ENCODE peak calls at places on chromosomes 11 and 22, in six cellular contexts. Y, P, W, S, L and H are unnamed samples. For H3K4me1, the result is how much of the 10 kb centered on the place peaks cover.

GRCh38 chr11:124900464-124900863 is 2.8 kb upstream of the ROBO4 start:
- DNase-seq in Y (peak), P (no peak), W (no peak), S (no peak), L (no peak), H (peak)

GRCh38 chr11:6705905-6706535 is 22.9 kb upstream of the MRPL17 start:
- DNase-seq in Y (peak), P (no peak), W (peak), S (no peak), L (peak), H (peak)

GRCh38 chr11:122853971-122854446 is 15.7 kb downstream of the CRTAM start:
- DNase-seq in Y (peak), P (no peak), W (peak), S (peak), L (peak), H (no peak)

GRCh38 chr11:91802475-91802874 is 422.1 kb upstream of the FAT3 start:
- DNase-seq in Y (no peak), P (no peak), W (no peak), S (no peak), L (no peak), H (no peak)

GRCh38 chr11:15471709-15472404 is 357.1 kb downstream of the INSC start:
- DNase-seq in Y (no peak), P (no peak), W (no peak), S (no peak), L (no peak), H (no peak)

GRCh38 chr11:60761436-60762190 is 4.9 kb downstream of the MS4A15 start:
- DNase-seq in Y (no peak), P (no peak), W (no peak), S (no peak), L (no peak), H (no peak)

GRCh38 chr11:119999220-119999619 is 138.7 kb downstream of the TRIM29 start:
- DNase-seq in Y (peak), P (no peak), W (no peak), S (no peak), L (no peak), H (no peak)

GRCh38 chr11:85884581-85885021 is 29.4 kb downstream of the CCDC83 start:
- DNase-seq in Y (no peak), P (no peak), W (no peak), S (no peak), L (no peak), H (no peak)

GRCh38 chr11:17012179-17012578 is 2.0 kb downstream of the PLEKHA7 start:
- DNase-seq in Y (no peak), P (no peak), W (no peak), S (no peak), L (no peak), H (no peak)

GRCh38 chr11:33827206-33827605 is 52.9 kb upstream of the FBXO3 start:
- DNase-seq in Y (no peak), P (no peak), W (no peak), S (no peak), L (no peak), H (no peak)

GRCh38 chr11:6200975-6201374 is 2.0 kb downstream of the OR52W1 start:
- DNase-seq in Y (no peak), P (peak), W (no peak), S (peak), L (no peak), H (peak)

GRCh38 chr11:35678975-35679374 is 16.4 kb downstream of the TRIM44 start:
- DNase-seq in Y (no peak), P (no peak), W (no peak), S (no peak), L (no peak), H (no peak)

GRCh38 chr11:1291295-1292017 is 18.0 kb downstream of the TOLLIP start:
- DNase-seq in Y (no peak), P (no peak), W (no peak), S (no peak), L (no peak), H (peak)

GRCh38 chr11:60164550-60165075 is 18.3 kb downstream of the MS4A6A start:
- DNase-seq in Y (no peak), P (no peak), W (no peak), S (no peak), L (no peak), H (no peak)

GRCh38 chr11:73288873-73289707 is 17.0 kb downstream of the P2RY6 start:
- DNase-seq in Y (peak), P (peak), W (peak), S (peak), L (peak), H (peak)

GRCh38 chr11:113377606-113378005 is 10.0 kb upstream of the ANKK1 start:
- DNase-seq in Y (no peak), P (no peak), W (no peak), S (no peak), L (no peak), H (no peak)

GRCh38 chr11:66172146-66172545 is 96.3 kb upstream of the RAB1B start:
- DNase-seq in Y (peak), P (no peak), W (peak), S (no peak), L (no peak), H (no peak)

GRCh38 chr22:29074276-29074625 is 1.4 kb downstream of the KREMEN1 start:
- DNase-seq in Y (no peak), P (no peak), W (no peak), S (no peak), L (peak), H (no peak)

GRCh38 chr22:20424937-20425587 is 12.6 kb downstream of the SCARF2 start:
- DNase-seq in Y (peak), P (no peak), W (peak), S (no peak), L (peak), H (peak)

GRCh38 chr11:85772700-85773099 is 38.2 kb downstream of the SYTL2 start:
- DNase-seq in Y (no peak), P (no peak), W (no peak), S (no peak), L (no peak), H (no peak)

GRCh38 chr11:14141676-14142075 is 179.2 kb downstream of the SPON1 start:
- DNase-seq in Y (no peak), P (no peak), W (no peak), S (no peak), L (no peak), H (no peak)

GRCh38 chr11:87422566-87422965 is 384.8 kb downstream of the TMEM135 start:
- DNase-seq in Y (no peak), P (no peak), W (no peak), S (no peak), L (no peak), H (no peak)

GRCh38 chr11:46247664-46248063 is 29.8 kb upstream of the CREB3L1 start:
- DNase-seq in Y (peak), P (no peak), W (peak), S (no peak), L (peak), H (no peak)

GRCh38 chr11:132115454-132115853 is 745.0 kb downstream of the NTM start:
- DNase-seq in Y (no peak), P (no peak), W (no peak), S (no peak), L (no peak), H (no peak)

GRCh38 chr11:71518506-71519471 is 8.3 kb upstream of the KRTAP5-7 start:
- DNase-seq in Y (no peak), P (no peak), W (no peak), S (no peak), L (no peak), H (no peak)

GRCh38 chr11:113373306-113373705 is 14.3 kb upstream of the ANKK1 start:
- DNase-seq in Y (no peak), P (no peak), W (no peak), S (no peak), L (no peak), H (no peak)

GRCh38 chr11:94521684-94522083 is 9.4 kb downstream of the C11orf97 start:
- DNase-seq in Y (no peak), P (no peak), W (no peak), S (no peak), L (no peak), H (no peak)

GRCh38 chr22:48320671-48321515 is 1506.8 kb downstream of the BRD1 start:
- DNase-seq in Y (no peak), P (no peak), W (no peak), S (no peak), L (no peak), H (no peak)

GRCh38 chr11:78798567-78799170 is 224.0 kb upstream of the NARS2 start:
- DNase-seq in Y (peak), P (peak), W (peak), S (peak), L (peak), H (peak)

GRCh38 chr11:119373059-119373875 is 8.2 kb downstream of the USP2 start:
- DNase-seq in Y (no peak), P (no peak), W (no peak), S (no peak), L (no peak), H (peak)

GRCh38 chr11:76615950-76616349 is 54.6 kb downstream of the LRRC32 start:
- DNase-seq in Y (no peak), P (peak), W (no peak), S (peak), L (peak), H (peak)

GRCh38 chr11:35029979-35030378 is 109.0 kb upstream of the CD44 start:
- DNase-seq in Y (peak), P (no peak), W (no peak), S (no peak), L (no peak), H (no peak)

GRCh38 chr11:94705419-94705818 is 62.7 kb upstream of the AMOTL1 start:
- DNase-seq in Y (no peak), P (peak), W (no peak), S (no peak), L (no peak), H (no peak)

GRCh38 chr22:46471901-46472721 is 65.3 kb downstream of the CELSR1 start:
- DNase-seq in Y (peak), P (no peak), W (peak), S (no peak), L (no peak), H (no peak)

GRCh38 chr11:129148487-129148886 is 43.6 kb downstream of the ARHGAP32 start:
- DNase-seq in Y (peak), P (no peak), W (no peak), S (no peak), L (no peak), H (no peak)

GRCh38 chr22:24444251-24444650 is 16.9 kb downstream of the ADORA2A start:
- DNase-seq in Y (no peak), P (no peak), W (no peak), S (no peak), L (no peak), H (peak)

GRCh38 chr11:116710762-116711161 is 62.0 kb downstream of the BUD13 start:
- DNase-seq in Y (no peak), P (no peak), W (no peak), S (no peak), L (no peak), H (no peak)

GRCh38 chr11:24068197-24068596 is 428.7 kb upstream of the LUZP2 start:
- DNase-seq in Y (no peak), P (no peak), W (no peak), S (no peak), L (no peak), H (no peak)

GRCh38 chr11:134226806-134227325 is 2.4 kb downstream of the VPS26B start:
- DNase-seq in Y (no peak), P (no peak), W (no peak), S (no peak), L (no peak), H (no peak)

GRCh38 chr11:117818036-117818858 is 6.3 kb downstream of the FXYD2 start:
- DNase-seq in Y (peak), P (no peak), W (no peak), S (no peak), L (no peak), H (no peak)

GRCh38 chr11:117817213-117818035 is 7.1 kb downstream of the FXYD2 start:
- DNase-seq in Y (peak), P (peak), W (peak), S (peak), L (peak), H (peak)

GRCh38 chr11:117815262-117815803 is 9.2 kb downstream of the FXYD2 start:
- DNase-seq in Y (no peak), P (peak), W (no peak), S (no peak), L (no peak), H (no peak)

GRCh38 chr11:117816151-117816741 is 8.3 kb downstream of the FXYD2 start:
- DNase-seq in Y (peak), P (peak), W (peak), S (peak), L (no peak), H (no peak)

DNA sequence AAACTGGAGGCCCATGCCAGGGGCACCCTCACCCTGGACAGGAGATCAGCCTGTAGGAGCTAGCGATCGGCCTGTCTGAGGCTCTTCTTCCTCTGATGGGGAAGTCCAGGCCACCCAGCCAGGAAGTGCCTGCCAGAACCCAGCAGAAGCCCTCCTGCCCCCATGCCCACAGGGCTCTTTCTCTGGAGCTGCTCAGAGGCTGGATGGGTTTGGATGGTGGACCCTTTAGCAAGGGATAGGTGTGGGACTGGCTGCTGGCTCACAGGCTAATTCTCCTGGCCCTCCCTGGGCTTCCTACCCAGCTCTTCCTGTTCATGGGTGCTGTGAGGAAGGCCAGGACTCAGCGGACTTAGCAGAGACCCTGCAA is 7.7 kb downstream of the FXYD2 start:
- DNase-seq in Y (no peak), P (no peak), W (no peak), S (no peak), L (no peak), H (no peak)
- H3K4me3 ChIP-seq in Y (no peak), P (peak), W (no peak), S (no peak), L (no peak), H (no peak)

DNA sequence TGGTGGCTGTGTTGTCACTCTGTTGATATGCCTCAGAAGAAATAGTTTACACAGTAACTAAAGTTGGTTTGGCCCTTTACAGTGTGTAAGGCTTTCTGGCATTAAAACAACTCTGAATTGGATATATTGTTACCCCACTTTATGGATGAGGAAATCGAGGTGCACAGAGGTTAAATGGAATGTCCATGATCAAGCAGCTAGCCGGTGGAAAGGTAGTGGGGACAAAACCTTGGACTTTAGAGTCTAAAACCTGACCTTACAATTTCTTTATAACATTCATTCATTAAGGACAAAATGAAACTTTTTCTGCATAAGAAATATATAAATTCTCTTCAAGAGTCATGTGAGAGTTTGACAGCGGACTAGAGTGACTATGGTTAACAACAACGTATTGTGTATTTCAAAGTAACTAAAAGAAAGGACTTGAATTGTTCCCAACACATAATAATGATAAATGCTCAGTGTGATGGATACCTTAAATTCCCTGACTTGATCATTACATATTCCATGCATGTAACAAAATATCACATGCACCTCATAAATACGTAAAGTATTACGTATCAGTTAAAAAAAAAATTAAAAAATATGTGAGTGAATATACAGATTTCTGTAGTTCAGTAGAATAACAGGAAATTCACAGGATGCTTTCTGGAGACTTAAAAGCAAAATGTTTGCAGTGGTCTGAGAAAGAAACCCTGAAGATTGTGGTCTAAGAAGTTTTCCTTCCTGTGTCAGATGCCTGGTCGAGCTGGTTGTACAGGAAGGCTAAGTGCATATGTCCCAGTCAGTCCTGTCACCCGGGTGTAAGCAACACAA is 51.0 kb downstream of the TEAD1 start:
- DNase-seq in Y (no peak), P (no peak), W (no peak), S (no peak), L (no peak), H (no peak)
- H3K4me1 ChIP-seq in Y (half or more), P (half or more), W (half or more), S (under half), L (under half), H (under half)

DNA sequence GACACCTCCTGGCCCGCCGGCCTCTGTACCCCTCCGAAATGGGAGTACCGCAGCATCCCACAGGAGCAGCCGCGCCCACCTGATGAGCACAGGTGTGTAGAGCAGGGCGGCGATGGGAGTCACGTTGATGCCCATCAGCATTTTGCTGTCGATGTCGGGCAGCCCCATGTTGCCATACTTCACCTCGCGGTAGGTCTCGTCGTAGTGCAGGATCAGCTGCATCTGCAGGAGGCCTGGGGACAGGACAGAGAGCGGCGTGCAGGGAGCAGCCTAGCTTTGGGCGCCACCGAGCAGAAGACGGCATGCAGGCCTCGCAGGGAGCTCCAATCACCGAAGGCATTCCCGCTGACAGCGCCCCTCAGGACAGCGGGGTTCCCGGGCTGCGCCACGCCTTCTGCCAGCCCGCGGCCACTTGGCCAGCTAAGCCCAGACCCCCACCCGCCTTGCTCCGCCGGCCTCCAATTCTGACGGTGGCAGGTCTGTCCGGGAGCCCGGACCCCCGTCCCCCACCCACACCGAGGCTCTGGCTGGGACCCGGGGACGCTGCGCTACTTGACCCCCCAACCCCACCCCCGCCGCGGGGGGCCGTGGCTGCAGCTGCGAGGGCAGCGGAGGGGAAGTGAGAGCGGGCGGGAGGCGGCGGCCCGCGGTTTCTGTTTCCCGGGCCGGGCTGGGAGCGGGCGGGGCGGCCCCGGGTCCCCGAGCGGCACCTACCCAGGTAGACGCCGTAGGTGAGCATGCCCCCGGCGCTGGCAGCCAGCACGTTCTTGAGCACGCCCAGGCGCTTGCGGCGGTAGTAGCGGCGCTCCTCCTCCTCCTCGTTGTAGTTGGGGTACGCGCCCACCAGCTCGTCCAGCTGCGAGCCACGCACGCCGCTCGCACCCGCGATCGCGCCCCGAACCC is 703 bp downstream of the UNC93B1 start:
- DNase-seq in Y (peak), P (peak), W (peak), S (no peak), L (peak), H (no peak)
- H3K4me3 ChIP-seq in Y (peak), P (peak), W (peak), S (peak), L (peak), H (peak)

DNA sequence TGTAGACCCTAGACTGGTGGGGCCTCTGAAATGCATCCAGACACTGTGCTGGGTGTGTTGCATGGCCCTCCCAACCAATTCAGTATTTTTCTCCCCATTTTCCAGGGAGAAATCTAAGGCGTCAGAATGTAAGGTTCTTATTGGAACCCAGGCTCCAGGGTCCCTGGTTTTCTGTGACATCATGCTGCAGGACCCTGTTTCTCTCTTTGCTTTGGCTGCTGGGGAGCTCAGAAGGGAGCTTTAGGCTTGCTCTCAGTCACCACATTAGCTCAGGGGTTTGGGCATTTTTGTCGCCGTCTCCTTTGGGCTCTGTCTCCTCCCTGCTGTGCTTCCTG is 2.9 kb downstream of the MYEOV start:
- DNase-seq in Y (no peak), P (no peak), W (no peak), S (no peak), L (no peak), H (peak)
- H3K4me1 ChIP-seq in Y (half or more), P (half or more), W (under half), S (under half), L (under half), H (under half)

GRCh38 chr11:27720277-27720830 is 20.1 kb upstream of the BDNF start:
- DNase-seq in Y (peak), P (no peak), W (peak), S (no peak), L (peak), H (no peak)
- H3K4me3 ChIP-seq in Y (peak), P (no peak), W (no peak), S (no peak), L (no peak), H (no peak)

DNA sequence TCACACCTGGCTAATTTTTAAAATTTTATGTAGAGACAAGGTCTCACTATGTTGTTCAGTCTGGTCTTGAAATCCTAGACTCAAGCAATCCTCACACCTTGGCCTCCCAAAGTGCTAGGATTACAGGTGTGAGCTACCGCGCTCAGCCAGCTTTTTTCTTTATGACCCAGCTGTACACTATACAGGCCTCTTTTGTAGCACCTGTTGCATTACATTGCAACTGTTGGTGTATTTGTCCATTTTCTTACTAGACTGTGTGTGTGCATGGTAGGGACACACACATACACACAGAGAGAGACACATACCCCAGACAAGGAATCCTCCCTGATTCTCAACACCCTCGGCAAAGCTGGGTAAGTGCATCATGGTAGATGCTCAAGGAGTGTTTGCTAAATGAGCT is 61.7 kb downstream of the NAV2 start:
- DNase-seq in Y (no peak), P (no peak), W (no peak), S (no peak), L (no peak), H (no peak)
- H3K4me1 ChIP-seq in Y (under half), P (under half), W (under half), S (under half), L (under half), H (under half)